ENCODE peak calls at places on chromosomes 2 and 18, in nine cellular contexts. R is mucosa of descending colon; E is activated CD8-positive, alpha-beta memory T cell treated with anti-CD3 and anti-CD28 coated beads, Interleukin-2, amount 50 U/mL, for 4 hours; Y is neural progenitor cell; L is GM12878; C is brain microvascular endothelial cell; H is colonic mucosa; F is stimulated activated CD4-positive, alpha-beta T cell treated with anti-CD3 and anti-CD28 coated beads, Interleukin-1b, Interleukin-23, amount 100 ng/mL, for 24 hours; T is endothelial cell. X is an unnamed sample.

GRCh38 chr2:165572155-165572554 is 102.7 kb downstream of the CSRNP3 start:
- DNase-seq in F (no peak), H (no peak), C (peak; percentile 39), Y (peak; percentile 29), L (no peak), E (no peak), R (peak; percentile 24), T (no peak), X (no peak)

GRCh38 chr2:179239194-179239593 is 25.4 kb downstream of the SESTD1 start:
- DNase-seq in C (no peak), T (no peak), E (no peak), Y (no peak), H (no peak), R (no peak), F (no peak), L (no peak), X (no peak)

GRCh38 chr18:59623456-59624383 is 73.5 kb downstream of the CCBE1 start:
- DNase-seq in L (no peak), T (no peak), Y (no peak), R (no peak), C (peak; percentile 45), H (no peak), F (no peak), E (no peak), X (no peak)

GRCh38 chr2:241309684-241310117 is 5.8 kb downstream of the HDLBP start:
- DNase-seq in F (peak; percentile 41), C (peak; percentile 72), Y (no peak), R (peak; percentile 33), E (peak; percentile 67), L (peak; percentile 74), T (no peak), H (no peak), X (no peak)

GRCh38 chr18:48200631-48201336 is 208.4 kb downstream of the ZBTB7C start:
- DNase-seq in L (no peak), Y (no peak), C (no peak), R (no peak), E (no peak), H (no peak), T (no peak), F (no peak), X (no peak)

GRCh38 chr18:30985753-30986152 is 56.8 kb downstream of the DSC3 start:
- DNase-seq in C (no peak), F (no peak), L (no peak), H (no peak), T (no peak), E (no peak), R (no peak), Y (no peak), X (no peak)

GRCh38 chr2:271917-272316 is 7.2 kb downstream of the ACP1 start:
- DNase-seq in F (no peak), C (no peak), L (no peak), Y (no peak), T (no peak), H (no peak), E (no peak), R (no peak), X (no peak)

GRCh38 chr18:7847988-7848387 is 280.9 kb downstream of the PTPRM start:
- DNase-seq in R (no peak), E (no peak), C (no peak), T (no peak), Y (no peak), H (no peak), L (no peak), F (no peak), X (no peak)

GRCh38 chr2:57869763-57870344 is 176.8 kb upstream of the VRK2 start:
- DNase-seq in E (no peak), Y (no peak), C (no peak), T (no peak), R (no peak), F (no peak), H (no peak), L (no peak), X (no peak)

GRCh38 chr2:34652636-34653035 is 1053.5 kb upstream of the FAM98A start:
- DNase-seq in T (peak; percentile 8), Y (peak; percentile 49), L (no peak), H (no peak), F (no peak), E (no peak), C (peak; percentile 7), R (peak; percentile 20), X (no peak)

GRCh38 chr2:238743243-238744068 is 104.4 kb upstream of the TWIST2 start:
- DNase-seq in R (no peak), C (no peak), T (no peak), F (no peak), H (no peak), L (no peak), E (no peak), Y (no peak), X (peak; percentile 26)

GRCh38 chr18:12821408-12821807 is 62.6 kb downstream of the PTPN2 start:
- DNase-seq in F (no peak), R (no peak), C (no peak), L (no peak), E (no peak), T (no peak), H (no peak), Y (peak; percentile 40), X (no peak)

GRCh38 chr2:211611061-211611518 is 927.5 kb downstream of the ERBB4 start:
- DNase-seq in Y (no peak), T (no peak), C (no peak), H (no peak), R (no peak), F (no peak), L (no peak), E (no peak), X (no peak)

GRCh38 chr2:205563646-205564045 is 118.7 kb upstream of the NRP2 start:
- DNase-seq in R (peak; percentile 72), L (no peak), H (peak; percentile 50), F (no peak), E (no peak), T (peak; percentile 14), Y (peak; percentile 76), C (no peak), X (no peak)

GRCh38 chr2:669323-669722 is 7.9 kb downstream of the TMEM18 start:
- DNase-seq in L (no peak), Y (no peak), C (peak; percentile 72), F (no peak), T (no peak), R (no peak), E (no peak), H (no peak), X (no peak)

X was measured in lung.